ENCODE peak calls at places on chromosomes 13 and 19, in seven cellular contexts. L is AG04450; Y is left ventricle myocardium inferior; F is CD4-positive, alpha-beta T cell; C is fibroblast of lung; Q is prostate gland; U is uterus. O is an unnamed sample.

GRCh38 chr19:4861147-4861546 is 6.3 kb downstream of the PLIN3 start:
- DNase-seq in C (no peak), F (no peak), U (no peak), Q (peak; percentile 82), L (no peak), Y (no peak), O (no peak)

GRCh38 chr19:410243-410781 is 1.4 kb upstream of the C2CD4C start:
- DNase-seq in L (no peak), Y (no peak), Q (no peak), C (no peak), U (no peak), F (no peak), O (no peak)

GRCh38 chr19:17333611-17334413 is 843 bp downstream of the ANO8 start:
- DNase-seq in L (peak; percentile 33), U (no peak), Y (no peak), F (peak; percentile 72), Q (no peak), C (peak; percentile 85), O (peak; percentile 68)

GRCh38 chr13:113562085-113562749 is 22.3 kb upstream of the TFDP1 start:
- DNase-seq in C (peak; percentile 75), Y (peak; percentile 52), U (peak; percentile 67), F (peak; percentile 17), Q (peak; percentile 36), L (peak; percentile 48), O (peak; percentile 75)

GRCh38 chr19:50666346-50667176 is 17.3 kb downstream of the C19orf81 start:
- DNase-seq in Q (no peak), C (no peak), F (no peak), Y (no peak), U (no peak), L (no peak), O (no peak)

GRCh38 chr19:17302391-17303166 is 646 bp downstream of the ABHD8 start:
- DNase-seq in F (no peak), U (peak; percentile 51), Q (no peak), L (no peak), C (no peak), Y (no peak), O (no peak)

GRCh38 chr13:31000889-31001288 is 68.4 kb downstream of the TEX26 start:
- DNase-seq in F (no peak), U (no peak), Y (no peak), C (peak; percentile 61), L (no peak), Q (no peak), O (no peak)

GRCh38 chr19:55368701-55369563 is 1.3 kb downstream of the IL11 start:
- DNase-seq in Y (no peak), U (no peak), F (no peak), Q (no peak), L (no peak), C (peak; percentile 68), O (no peak)

GRCh38 chr19:43690444-43690843 is 20.5 kb upstream of the PLAUR start:
- DNase-seq in L (no peak), U (no peak), Y (no peak), Q (no peak), C (no peak), F (no peak), O (no peak)

GRCh38 chr19:50817941-50818858 is 5.4 kb downstream of the KLK1 start:
- DNase-seq in C (no peak), Q (peak; percentile 59), F (peak; percentile 15), U (no peak), L (no peak), Y (peak; percentile 37), O (peak; percentile 92)

GRCh38 chr19:10895920-10896319 is 24.6 kb downstream of the CARM1 start:
- DNase-seq in U (no peak), L (no peak), Y (no peak), C (no peak), F (no peak), Q (no peak), O (no peak)

GRCh38 chr13:42337808-42338600 is 66.1 kb downstream of the AKAP11 start:
- DNase-seq in Y (no peak), L (no peak), F (no peak), U (no peak), C (no peak), Q (no peak), O (no peak)

GRCh38 chr19:367963-368623 is 23.5 kb upstream of the MIER2 start:
- DNase-seq in Y (no peak), C (no peak), Q (no peak), L (no peak), F (no peak), U (no peak), O (no peak)

GRCh38 chr13:44575741-44576395 is at the start of gene TSC22D1:
- DNase-seq in L (no peak), F (peak; percentile 72), Q (peak; percentile 25), U (peak; percentile 42), Y (peak; percentile 42), C (peak; percentile 66), O (peak; percentile 42)

GRCh38 chr19:47020992-47021496 is 1.4 kb downstream of the NPAS1 start:
- DNase-seq in L (no peak), Q (no peak), C (no peak), Y (no peak), F (no peak), U (no peak), O (peak; percentile 54)

GRCh38 chr13:27455331-27455855 is 5.0 kb upstream of the MTIF3 start:
- DNase-seq in L (no peak), U (no peak), Y (no peak), C (no peak), F (no peak), Q (no peak), O (peak; percentile 38)

GRCh38 chr19:7476241-7476640 is 12.6 kb downstream of the PEX11G start:
- DNase-seq in L (no peak), C (no peak), U (no peak), Q (no peak), Y (no peak), F (no peak), O (no peak)

DNA sequence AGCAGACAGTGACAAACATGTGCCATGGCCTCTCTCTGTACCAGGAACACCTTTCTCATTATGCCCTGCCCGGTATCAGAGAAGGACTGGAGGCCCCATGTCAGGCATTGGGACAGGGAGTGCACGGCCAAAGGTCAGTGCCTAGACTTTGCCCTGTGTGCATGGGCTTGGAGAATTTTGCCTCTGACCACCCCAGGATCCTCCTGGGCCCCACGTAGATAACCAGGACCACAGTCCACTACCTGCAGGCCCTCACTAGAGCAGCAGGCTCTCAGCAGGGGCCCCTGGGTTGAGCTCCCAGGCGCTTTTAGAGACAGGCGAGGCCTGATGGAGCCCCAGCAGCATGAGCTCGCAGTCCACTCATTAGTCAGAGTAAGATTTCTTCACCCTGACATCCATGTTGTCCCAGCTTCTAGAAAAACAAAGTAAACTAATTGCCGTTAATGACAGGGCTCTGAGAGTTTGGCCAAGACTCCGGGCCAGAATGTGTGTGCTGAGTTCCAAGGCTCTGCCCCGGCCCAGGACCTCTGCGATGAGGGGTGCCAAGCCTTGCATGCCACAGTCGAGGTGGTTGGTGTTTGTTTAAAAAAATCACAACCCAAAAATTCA is 42.7 kb downstream of the CAPN12 start:
- DNase-seq in Q (no peak), C (peak; percentile 45), L (no peak), F (no peak), Y (no peak), U (no peak), O (no peak)
- TF ChIP-seq CTCF in Q (no peak), C (no peak), L (no peak), F (no peak), Y (no peak), U (no peak), O (no peak)

GRCh38 chr13:49791214-49791752 is 1.2 kb downstream of the KPNA3 start:
- DNase-seq in Q (peak; percentile 30), F (no peak), Y (no peak), L (no peak), U (no peak), C (peak; percentile 26), O (peak; percentile 48)

GRCh38 chr13:49789961-49790360 is 2.5 kb downstream of the KPNA3 start:
- DNase-seq in Y (no peak), Q (no peak), U (no peak), F (no peak), L (no peak), C (no peak), O (no peak)

GRCh38 chr13:49791753-49792549 is 531 bp downstream of the KPNA3 start:
- DNase-seq in L (no peak), Y (no peak), F (peak; percentile 47), Q (peak; percentile 17), C (peak; percentile 55), U (peak; percentile 45), O (peak; percentile 54)

GRCh38 chr13:49792550-49793324 is at the start of gene KPNA3:
- DNase-seq in F (peak; percentile 96), C (peak; percentile 96), L (peak; percentile 93), U (peak; percentile 96), Q (peak; percentile 97), Y (peak; percentile 96), O (peak; percentile 94)
- TF ChIP-seq CTCF in F (no peak), C (no peak), L (no peak), U (peak; percentile 17), Q (peak; percentile 10), Y (peak; percentile 22), O (peak; percentile 51)

GRCh38 chr19:1780272-1780957 is 27.1 kb downstream of the ONECUT3 start:
- DNase-seq in C (peak; percentile 18), Q (no peak), L (no peak), Y (no peak), U (no peak), F (no peak), O (no peak)
- TF ChIP-seq CTCF in C (peak; percentile 10), Q (no peak), L (peak; percentile 45), Y (no peak), U (no peak), F (no peak), O (no peak)

GRCh38 chr19:18576383-18576782 is 4.7 kb downstream of the UBA52 start:
- DNase-seq in L (no peak), Q (no peak), F (no peak), Y (no peak), C (no peak), U (no peak), O (no peak)

GRCh38 chr19:18568367-18568766 is 3.3 kb upstream of the UBA52 start:
- DNase-seq in U (no peak), Q (no peak), F (no peak), Y (no peak), L (no peak), C (no peak), O (no peak)

GRCh38 chr19:18574691-18575291 is 3.1 kb downstream of the UBA52 start:
- DNase-seq in Q (no peak), L (no peak), U (no peak), C (no peak), Y (no peak), F (no peak), O (no peak)

GRCh38 chr19:18566953-18567352 is 4.7 kb upstream of the UBA52 start:
- DNase-seq in C (no peak), L (no peak), Q (no peak), U (no peak), Y (no peak), F (no peak), O (no peak)

DNA sequence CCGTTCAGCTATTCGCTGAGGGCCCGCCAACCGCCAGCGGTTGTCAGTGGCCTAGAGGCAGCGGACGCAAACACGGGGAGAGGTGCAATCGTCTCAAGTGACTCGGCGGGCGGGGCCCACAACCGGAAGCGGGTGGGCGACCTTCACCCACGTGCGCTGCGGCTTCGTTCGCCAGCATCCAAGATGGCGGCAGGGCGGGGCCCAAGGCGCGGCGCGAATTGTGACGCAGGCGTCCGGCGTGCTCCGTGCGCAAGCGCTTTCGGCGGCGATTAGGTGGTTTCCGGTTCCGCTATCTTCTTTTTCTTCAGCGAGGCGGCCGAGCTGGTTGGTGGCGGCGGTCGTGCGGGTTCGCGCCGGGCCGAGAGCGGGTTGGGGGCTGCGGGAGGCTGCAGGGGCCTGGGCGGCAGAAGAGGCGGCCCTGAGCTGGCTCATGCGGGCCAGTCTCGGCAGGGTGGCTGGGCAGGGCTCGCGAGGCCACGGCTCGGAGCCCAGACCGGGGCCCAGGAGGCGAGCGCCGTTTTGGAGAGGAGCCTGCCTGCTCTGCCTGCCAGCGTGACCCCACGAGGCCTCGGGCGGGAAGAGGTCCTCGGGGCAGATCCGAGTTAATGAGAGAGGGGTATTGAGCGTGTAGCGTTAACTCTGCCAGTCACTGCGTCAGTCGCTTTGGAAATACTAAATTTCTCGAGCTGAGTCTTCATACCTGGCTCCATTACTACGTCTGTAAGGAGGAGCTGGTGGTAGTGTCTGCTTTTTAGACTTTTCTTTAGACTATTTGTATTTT is at the start of gene UBA52:
- DNase-seq in Y (peak; percentile 98), U (peak; percentile 99), L (peak; percentile 91), F (peak; percentile 99), Q (peak; percentile 98), C (peak; percentile 97), O (peak; percentile 95)
- TF ChIP-seq CTCF in Y (no peak), U (peak; percentile 21), L (no peak), F (no peak), Q (peak; percentile 16), C (no peak), O (no peak)